ENCODE peak calls at places on chromosomes 16 and 17, in eight cellular contexts. Q is lung; K is Peyer's patch; T is Karpas-422; Y is CD8-positive, alpha-beta T cell; O is PC-9; Z is breast epithelium; F is aorta. J is an unnamed sample. For H3K4me1 and H3K36me3, the result is how much of the 10 kb centered on the place peaks cover.

GRCh38 chr16:50614956-50615727 is 66.0 kb downstream of the SNX20 start:
- DNase-seq in T (no peak), O (no peak), Y (no peak), F (no peak), Z (no peak), Q (no peak), K (no peak), J (no peak)

GRCh38 chr16:84700518-84701277 is 898 bp downstream of the USP10 start:
- DNase-seq in T (peak), Y (no peak), K (peak), Q (no peak), O (no peak), Z (no peak), F (no peak), J (peak)

GRCh38 chr17:70137451-70138230 is 31.7 kb upstream of the KCNJ2 start:
- DNase-seq in Z (no peak), Y (no peak), K (peak), F (peak), O (peak), Q (peak), T (peak), J (no peak)

GRCh38 chr17:40351185-40352043 is 13.1 kb downstream of the GJD3 start:
- DNase-seq in K (no peak), O (no peak), T (no peak), Z (no peak), Y (no peak), F (peak), Q (no peak), J (no peak)

GRCh38 chr17:60392845-60393702 is 1.1 kb upstream of the USP32 start:
- DNase-seq in Z (no peak), Q (peak), F (peak), K (peak), T (peak), Y (peak), O (no peak), J (peak)

GRCh38 chr16:55499951-55500350 is 8.9 kb upstream of the LPCAT2 start:
- DNase-seq in T (no peak), Q (peak), Y (no peak), F (peak), O (peak), Z (no peak), K (no peak), J (no peak)

GRCh38 chr16:1691276-1691675 is 13.2 kb downstream of the JPT2 start:
- DNase-seq in Z (no peak), K (no peak), F (no peak), O (peak), Q (no peak), Y (no peak), T (no peak), J (no peak)

GRCh38 chr17:59139939-59140338 is 15.0 kb downstream of the SKA2 start:
- DNase-seq in Z (no peak), K (no peak), F (no peak), T (no peak), Y (no peak), Q (no peak), O (no peak), J (no peak)

DNA sequence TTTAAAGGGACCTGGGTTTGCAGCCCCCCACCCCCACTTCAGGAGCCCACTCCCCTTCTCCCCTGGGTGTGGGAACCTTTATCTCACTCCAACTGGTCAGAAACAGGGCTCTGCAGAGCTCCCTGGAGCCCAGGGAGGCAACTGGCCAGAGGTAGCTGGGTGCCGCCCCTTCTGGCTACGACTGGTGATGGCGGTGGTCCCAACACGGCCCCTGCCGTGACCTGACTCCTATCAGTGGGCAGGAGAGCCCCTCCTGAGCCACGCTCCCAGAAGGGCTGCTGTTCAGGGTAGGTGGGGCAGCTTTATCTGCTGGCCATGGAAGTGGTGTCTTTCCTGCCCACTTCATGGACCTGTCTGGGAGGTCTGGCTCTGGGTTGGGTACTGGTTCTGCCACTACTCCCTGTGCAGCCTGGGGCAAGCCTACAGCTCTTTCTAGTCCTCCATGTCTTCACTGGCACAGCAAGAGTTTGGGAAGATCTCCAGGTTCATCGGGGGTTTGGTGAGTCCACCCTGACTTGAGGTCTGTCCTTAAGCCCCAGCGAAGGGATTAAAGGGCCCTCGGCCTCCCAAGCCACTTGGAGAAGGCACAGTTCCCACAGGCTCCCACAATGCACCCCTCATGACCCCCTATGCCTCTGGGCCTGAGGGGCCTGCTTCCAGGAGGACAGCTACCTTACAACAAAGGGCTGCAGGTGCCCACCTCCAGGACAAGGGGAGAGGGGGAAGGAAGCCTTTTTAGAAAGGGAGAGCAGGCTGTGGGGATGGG is 5.5 kb upstream of the SREBF1 start:
- DNase-seq in Z (no peak), K (no peak), O (no peak), Q (no peak), F (peak), Y (no peak), T (no peak), J (no peak)
- H3K4me1 ChIP-seq in Z (under half), K (under half), O (half or more), Q (under half), F (under half), Y (under half), T (under half), J (under half)

DNA sequence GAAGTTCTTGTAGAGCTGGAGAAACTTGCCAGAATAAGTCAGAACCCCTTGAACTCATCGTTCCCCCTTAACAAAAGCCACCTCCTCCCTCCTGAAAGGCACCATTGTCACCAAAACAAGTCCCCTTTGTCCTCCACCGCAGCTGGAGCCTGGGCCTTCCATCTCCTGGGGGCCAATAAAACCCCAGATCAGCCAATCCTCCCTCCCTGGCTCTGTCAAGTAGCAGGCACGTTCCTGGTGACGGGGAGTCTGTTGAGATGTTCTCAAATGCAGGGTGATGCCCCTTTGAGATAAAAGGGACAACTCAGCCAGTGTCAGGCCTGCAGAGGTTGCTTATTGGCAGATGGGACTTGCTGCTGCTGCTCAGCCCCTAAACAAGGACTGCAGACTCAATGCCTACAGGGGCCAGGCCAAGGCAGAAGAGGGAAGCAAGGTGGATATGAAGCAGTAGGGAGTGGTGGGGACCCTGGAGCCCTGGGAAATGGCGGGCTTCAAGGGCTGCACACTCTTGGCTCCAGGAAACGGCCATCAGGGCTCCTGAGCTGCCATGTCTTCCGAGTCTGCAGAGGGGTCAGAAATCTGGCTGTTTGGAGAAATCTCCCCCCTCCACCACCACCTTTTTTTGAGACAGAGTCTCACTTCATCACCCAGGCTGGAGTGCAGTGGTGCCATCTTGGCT is 169.0 kb downstream of the KATNIP start:
- DNase-seq in Z (no peak), O (no peak), Y (no peak), Q (no peak), K (no peak), F (no peak), T (no peak), J (no peak)
- H3K27ac ChIP-seq in Z (peak), O (no peak), Y (no peak), Q (no peak), K (no peak), F (no peak), T (no peak), J (no peak)

DNA sequence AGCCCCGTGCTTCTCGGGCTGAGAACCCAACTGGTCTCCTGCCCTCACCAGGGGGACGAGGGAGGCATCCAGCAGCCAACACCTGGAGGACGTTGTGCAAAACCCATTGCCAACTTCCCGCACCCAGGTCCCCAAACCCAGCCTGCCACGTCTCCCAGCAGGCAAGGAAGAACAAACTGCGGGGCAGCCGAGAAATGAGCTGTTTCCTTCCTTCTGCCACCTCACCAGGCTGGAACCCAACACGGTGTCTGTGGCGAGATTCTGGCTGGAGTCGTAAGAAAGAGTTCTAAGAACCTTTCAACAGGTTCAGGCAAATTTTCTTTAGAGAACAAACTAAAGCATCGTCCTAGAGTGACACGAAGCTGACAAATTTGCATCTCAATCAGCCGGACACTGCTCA is 3.6 kb downstream of the SLC43A2 start:
- DNase-seq in Y (no peak), Z (no peak), T (peak), K (no peak), F (no peak), Q (no peak), O (no peak), J (no peak)
- H3K36me3 ChIP-seq in Y (under half), Z (under half), T (under half), K (under half), F (under half), Q (under half), O (under half), J (under half)

GRCh38 chr16:89563639-89564392 is 3.3 kb downstream of the RPL13 start:
- DNase-seq in K (no peak), F (no peak), T (peak), Z (no peak), Y (no peak), Q (no peak), O (peak), J (no peak)
- H3K4me1 ChIP-seq in K (under half), F (under half), T (half or more), Z (under half), Y (half or more), Q (under half), O (half or more), J (under half)

DNA sequence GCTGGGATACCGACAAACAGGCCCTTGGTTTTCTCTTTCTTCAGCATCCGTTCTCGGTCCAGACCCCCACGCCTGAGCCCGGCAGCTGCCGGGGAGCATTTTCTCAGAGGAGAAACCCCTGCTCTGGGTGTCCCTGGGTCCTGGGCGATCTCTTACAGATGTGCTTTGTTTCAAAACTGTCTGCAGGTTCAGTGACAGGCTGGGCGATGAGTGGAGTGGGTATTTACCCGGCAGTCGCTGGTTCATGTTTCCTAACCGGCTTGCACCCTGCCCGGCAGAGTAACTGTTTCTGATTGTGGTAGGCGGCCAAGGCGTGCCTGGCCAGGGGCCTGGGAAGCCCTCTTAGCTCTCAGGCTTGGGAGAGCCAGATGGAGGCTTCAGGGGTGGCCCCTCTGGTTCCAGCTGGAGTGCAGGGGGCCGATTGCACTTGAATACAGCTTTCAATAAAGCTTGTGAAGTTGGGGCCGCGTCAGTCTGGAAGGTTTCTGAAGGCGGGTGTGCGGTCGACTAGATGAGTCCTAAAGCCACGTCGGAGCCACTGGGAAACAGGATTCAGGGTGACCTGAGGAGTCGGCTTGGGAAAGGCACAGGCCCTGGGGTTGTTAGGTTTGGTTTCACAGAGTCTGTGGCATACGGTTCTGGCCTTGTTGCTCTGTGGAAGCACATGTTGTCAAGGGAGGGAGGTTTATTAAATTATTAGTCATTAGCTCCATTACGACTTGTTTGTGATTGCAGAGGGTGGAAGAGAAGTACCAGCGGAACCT is 1.4 kb downstream of the BAIAP2 start:
- DNase-seq in Y (no peak), O (no peak), F (no peak), Q (no peak), T (no peak), K (no peak), Z (no peak), J (no peak)
- H3K27ac ChIP-seq in Y (no peak), O (peak), F (no peak), Q (no peak), T (no peak), K (no peak), Z (peak), J (peak)